ENCODE peak calls at places on chromosome X, in nine cellular contexts. One of them, this sample, is unnamed.
A peak's percentile ranks its signal among the peaks of the same experiment; 100 is the strongest.

GRCh38 chrX:123993326-123993725 is 31.8 kb downstream of the STAG2 start:
- DNase-seq in bronchial epithelial cell: peak; percentile 86
- DNase-seq in A549: no peak
- DNase-seq in NT2/D1: no peak
- DNase-seq in tibial nerve: no peak
- DNase-seq in left lung: no peak
- DNase-seq in adrenal gland: no peak
- DNase-seq in cardiac muscle cell: peak; percentile 57
- DNase-seq in hepatocyte: no peak
- DNase-seq in this sample: no peak

GRCh38 chrX:123108513-123109427 is 75.3 kb upstream of the GRIA3 start:
- DNase-seq in adrenal gland: no peak
- DNase-seq in cardiac muscle cell: no peak
- DNase-seq in NT2/D1: no peak
- DNase-seq in bronchial epithelial cell: peak; percentile 60
- DNase-seq in A549: no peak
- DNase-seq in tibial nerve: no peak
- DNase-seq in left lung: no peak
- DNase-seq in hepatocyte: no peak
- DNase-seq in this sample: no peak

GRCh38 chrX:112901821-112902732 is 61.4 kb upstream of the AMOT start:
- DNase-seq in tibial nerve: no peak
- DNase-seq in bronchial epithelial cell: no peak
- DNase-seq in hepatocyte: no peak
- DNase-seq in adrenal gland: no peak
- DNase-seq in NT2/D1: no peak
- DNase-seq in left lung: no peak
- DNase-seq in A549: no peak
- DNase-seq in cardiac muscle cell: no peak
- DNase-seq in this sample: no peak

GRCh38 chrX:136541294-136541693 is 9.3 kb downstream of the VGLL1 start:
- DNase-seq in adrenal gland: no peak
- DNase-seq in bronchial epithelial cell: no peak
- DNase-seq in left lung: no peak
- DNase-seq in NT2/D1: no peak
- DNase-seq in hepatocyte: peak; percentile 9
- DNase-seq in cardiac muscle cell: peak; percentile 39
- DNase-seq in A549: no peak
- DNase-seq in tibial nerve: no peak
- DNase-seq in this sample: no peak

GRCh38 chrX:29478336-29479069 is 736.9 kb upstream of the MAGEB2 start:
- DNase-seq in cardiac muscle cell: peak; percentile 55
- DNase-seq in A549: peak; percentile 25
- DNase-seq in bronchial epithelial cell: peak; percentile 0
- DNase-seq in adrenal gland: peak; percentile 49
- DNase-seq in hepatocyte: peak; percentile 54
- DNase-seq in left lung: no peak
- DNase-seq in tibial nerve: no peak
- DNase-seq in NT2/D1: peak; percentile 38
- DNase-seq in this sample: peak; percentile 13

GRCh38 chrX:96002401-96002800 is 682.2 kb upstream of the DIAPH2 start:
- DNase-seq in left lung: no peak
- DNase-seq in bronchial epithelial cell: no peak
- DNase-seq in cardiac muscle cell: peak; percentile 3
- DNase-seq in hepatocyte: no peak
- DNase-seq in A549: no peak
- DNase-seq in tibial nerve: no peak
- DNase-seq in NT2/D1: no peak
- DNase-seq in adrenal gland: no peak
- DNase-seq in this sample: no peak

GRCh38 chrX:1595711-1596060 is 4.3 kb downstream of the AKAP17A start:
- DNase-seq in NT2/D1: no peak
- DNase-seq in hepatocyte: no peak
- DNase-seq in A549: no peak
- DNase-seq in left lung: no peak
- DNase-seq in adrenal gland: peak; percentile 39
- DNase-seq in tibial nerve: no peak
- DNase-seq in bronchial epithelial cell: no peak
- DNase-seq in cardiac muscle cell: no peak
- DNase-seq in this sample: no peak

GRCh38 chrX:53249387-53250042 is 24.5 kb upstream of the KDM5C start:
- DNase-seq in left lung: no peak
- DNase-seq in NT2/D1: no peak
- DNase-seq in hepatocyte: no peak
- DNase-seq in cardiac muscle cell: peak; percentile 12
- DNase-seq in A549: no peak
- DNase-seq in tibial nerve: no peak
- DNase-seq in bronchial epithelial cell: no peak
- DNase-seq in adrenal gland: no peak
- DNase-seq in this sample: no peak

GRCh38 chrX:151889451-151889850 is 23.2 kb upstream of the MAGEA4 start:
- DNase-seq in cardiac muscle cell: no peak
- DNase-seq in A549: no peak
- DNase-seq in left lung: no peak
- DNase-seq in NT2/D1: no peak
- DNase-seq in adrenal gland: no peak
- DNase-seq in hepatocyte: peak; percentile 29
- DNase-seq in tibial nerve: no peak
- DNase-seq in bronchial epithelial cell: no peak
- DNase-seq in this sample: no peak

GRCh38 chrX:24347871-24348270 is 12.6 kb upstream of the SUPT20HL1 start:
- DNase-seq in bronchial epithelial cell: no peak
- DNase-seq in tibial nerve: no peak
- DNase-seq in A549: no peak
- DNase-seq in NT2/D1: no peak
- DNase-seq in left lung: no peak
- DNase-seq in cardiac muscle cell: peak; percentile 48
- DNase-seq in adrenal gland: no peak
- DNase-seq in hepatocyte: peak; percentile 44
- DNase-seq in this sample: no peak

DNA sequence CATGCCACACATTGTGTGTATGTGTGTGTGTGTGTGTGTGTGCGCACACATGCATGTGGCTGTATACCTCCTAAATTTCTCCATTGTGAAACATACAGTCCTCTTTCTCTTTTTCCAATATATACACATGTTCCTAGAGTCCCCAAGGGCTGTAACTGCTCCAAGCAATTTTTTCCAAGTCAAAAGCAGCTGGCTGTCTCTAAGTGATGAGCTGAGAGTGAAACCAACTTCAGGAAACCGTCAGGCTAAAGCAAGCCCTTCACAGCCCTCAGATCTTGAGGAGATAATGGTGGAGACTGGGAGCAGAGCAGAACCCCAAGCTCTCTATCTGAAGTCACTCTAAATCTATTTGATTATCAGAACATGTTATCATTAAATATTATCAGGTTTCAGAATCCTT is 496.1 kb upstream of the DIPK2B start:
- DNase-seq in A549: no peak
- DNase-seq in cardiac muscle cell: no peak
- DNase-seq in left lung: no peak
- DNase-seq in hepatocyte: no peak
- DNase-seq in bronchial epithelial cell: no peak
- DNase-seq in tibial nerve: no peak
- DNase-seq in NT2/D1: no peak
- DNase-seq in adrenal gland: no peak
- DNase-seq in this sample: no peak
- H3K4me3 ChIP-seq in A549: no peak overlapping the region
- H3K4me3 ChIP-seq in cardiac muscle cell: no peak overlapping the region
- H3K4me3 ChIP-seq in left lung: no peak overlapping the region
- H3K4me3 ChIP-seq in hepatocyte: no peak overlapping the region
- H3K4me3 ChIP-seq in bronchial epithelial cell: no peak overlapping the region
- H3K4me3 ChIP-seq in tibial nerve: no peak overlapping the region
- H3K4me3 ChIP-seq in NT2/D1: no peak overlapping the region
- H3K4me3 ChIP-seq in adrenal gland: no peak overlapping the region
- H3K4me3 ChIP-seq in this sample: no peak overlapping the region

GRCh38 chrX:130895299-130895698 is 7.7 kb downstream of the ENOX2 start:
- DNase-seq in A549: no peak
- DNase-seq in NT2/D1: no peak
- DNase-seq in hepatocyte: no peak
- DNase-seq in adrenal gland: no peak
- DNase-seq in tibial nerve: no peak
- DNase-seq in bronchial epithelial cell: no peak
- DNase-seq in cardiac muscle cell: peak; percentile 80
- DNase-seq in left lung: no peak
- DNase-seq in this sample: no peak

GRCh38 chrX:130893356-130894085 is 9.5 kb downstream of the ENOX2 start:
- DNase-seq in hepatocyte: no peak
- DNase-seq in left lung: no peak
- DNase-seq in cardiac muscle cell: peak; percentile 81
- DNase-seq in adrenal gland: peak; percentile 48
- DNase-seq in tibial nerve: no peak
- DNase-seq in bronchial epithelial cell: no peak
- DNase-seq in NT2/D1: no peak
- DNase-seq in A549: no peak
- DNase-seq in this sample: no peak

GRCh38 chrX:130896026-130896425 is 7.0 kb downstream of the ENOX2 start:
- DNase-seq in NT2/D1: no peak
- DNase-seq in cardiac muscle cell: peak; percentile 56
- DNase-seq in tibial nerve: peak; percentile 13
- DNase-seq in bronchial epithelial cell: no peak
- DNase-seq in adrenal gland: peak; percentile 56
- DNase-seq in hepatocyte: peak; percentile 12
- DNase-seq in A549: no peak
- DNase-seq in left lung: no peak
- DNase-seq in this sample: no peak

GRCh38 chrX:130902446-130902782 is 595 bp downstream of the ENOX2 start:
- DNase-seq in NT2/D1: no peak
- DNase-seq in bronchial epithelial cell: peak; percentile 3
- DNase-seq in adrenal gland: no peak
- DNase-seq in tibial nerve: no peak
- DNase-seq in cardiac muscle cell: no peak
- DNase-seq in hepatocyte: no peak
- DNase-seq in left lung: no peak
- DNase-seq in A549: peak; percentile 10
- DNase-seq in this sample: no peak

GRCh38 chrX:130896816-130897508 is 6.0 kb downstream of the ENOX2 start:
- DNase-seq in adrenal gland: no peak
- DNase-seq in NT2/D1: no peak
- DNase-seq in cardiac muscle cell: peak; percentile 72
- DNase-seq in A549: no peak
- DNase-seq in left lung: no peak
- DNase-seq in hepatocyte: no peak
- DNase-seq in tibial nerve: no peak
- DNase-seq in bronchial epithelial cell: no peak
- DNase-seq in this sample: no peak
- H3K4me3 ChIP-seq in adrenal gland: no peak overlapping the region
- H3K4me3 ChIP-seq in NT2/D1: no peak overlapping the region
- H3K4me3 ChIP-seq in cardiac muscle cell: no peak overlapping the region
- H3K4me3 ChIP-seq in A549: no peak overlapping the region
- H3K4me3 ChIP-seq in left lung: no peak overlapping the region
- H3K4me3 ChIP-seq in hepatocyte: no peak overlapping the region
- H3K4me3 ChIP-seq in tibial nerve: no peak overlapping the region
- H3K4me3 ChIP-seq in bronchial epithelial cell: no peak overlapping the region
- H3K4me3 ChIP-seq in this sample: no peak overlapping the region

GRCh38 chrX:15914486-15914885 is 59.9 kb upstream of the AP1S2 start:
- DNase-seq in adrenal gland: no peak
- DNase-seq in NT2/D1: no peak
- DNase-seq in bronchial epithelial cell: no peak
- DNase-seq in cardiac muscle cell: no peak
- DNase-seq in tibial nerve: no peak
- DNase-seq in hepatocyte: no peak
- DNase-seq in left lung: no peak
- DNase-seq in A549: no peak
- DNase-seq in this sample: no peak
- H3K4me3 ChIP-seq in adrenal gland: no peak overlapping the region
- H3K4me3 ChIP-seq in NT2/D1: no peak overlapping the region
- H3K4me3 ChIP-seq in bronchial epithelial cell: no peak overlapping the region
- H3K4me3 ChIP-seq in cardiac muscle cell: no peak overlapping the region
- H3K4me3 ChIP-seq in tibial nerve: no peak overlapping the region
- H3K4me3 ChIP-seq in hepatocyte: no peak overlapping the region
- H3K4me3 ChIP-seq in left lung: no peak overlapping the region
- H3K4me3 ChIP-seq in A549: no peak overlapping the region
- H3K4me3 ChIP-seq in this sample: no peak overlapping the region

GRCh38 chrX:153728095-153728494 is 3.4 kb downstream of the ABCD1 start:
- DNase-seq in NT2/D1: no peak
- DNase-seq in adrenal gland: no peak
- DNase-seq in cardiac muscle cell: no peak
- DNase-seq in left lung: no peak
- DNase-seq in bronchial epithelial cell: no peak
- DNase-seq in A549: no peak
- DNase-seq in tibial nerve: no peak
- DNase-seq in hepatocyte: no peak
- DNase-seq in this sample: no peak

GRCh38 chrX:153725039-153725831 is 579 bp downstream of the ABCD1 start:
- DNase-seq in left lung: no peak
- DNase-seq in A549: no peak
- DNase-seq in tibial nerve: no peak
- DNase-seq in bronchial epithelial cell: no peak
- DNase-seq in hepatocyte: no peak
- DNase-seq in adrenal gland: no peak
- DNase-seq in cardiac muscle cell: no peak
- DNase-seq in NT2/D1: no peak
- DNase-seq in this sample: peak; percentile 32

GRCh38 chrX:153725832-153726285 is 1.2 kb downstream of the ABCD1 start:
- DNase-seq in hepatocyte: no peak
- DNase-seq in A549: no peak
- DNase-seq in cardiac muscle cell: no peak
- DNase-seq in adrenal gland: no peak
- DNase-seq in left lung: no peak
- DNase-seq in bronchial epithelial cell: no peak
- DNase-seq in tibial nerve: no peak
- DNase-seq in NT2/D1: no peak
- DNase-seq in this sample: no peak

GRCh38 chrX:153727108-153727931 is 2.7 kb downstream of the ABCD1 start:
- DNase-seq in tibial nerve: peak; percentile 8
- DNase-seq in cardiac muscle cell: peak; percentile 33
- DNase-seq in bronchial epithelial cell: no peak
- DNase-seq in hepatocyte: no peak
- DNase-seq in NT2/D1: no peak
- DNase-seq in A549: no peak
- DNase-seq in adrenal gland: peak; percentile 81
- DNase-seq in left lung: peak; percentile 52
- DNase-seq in this sample: peak; percentile 16

DNA sequence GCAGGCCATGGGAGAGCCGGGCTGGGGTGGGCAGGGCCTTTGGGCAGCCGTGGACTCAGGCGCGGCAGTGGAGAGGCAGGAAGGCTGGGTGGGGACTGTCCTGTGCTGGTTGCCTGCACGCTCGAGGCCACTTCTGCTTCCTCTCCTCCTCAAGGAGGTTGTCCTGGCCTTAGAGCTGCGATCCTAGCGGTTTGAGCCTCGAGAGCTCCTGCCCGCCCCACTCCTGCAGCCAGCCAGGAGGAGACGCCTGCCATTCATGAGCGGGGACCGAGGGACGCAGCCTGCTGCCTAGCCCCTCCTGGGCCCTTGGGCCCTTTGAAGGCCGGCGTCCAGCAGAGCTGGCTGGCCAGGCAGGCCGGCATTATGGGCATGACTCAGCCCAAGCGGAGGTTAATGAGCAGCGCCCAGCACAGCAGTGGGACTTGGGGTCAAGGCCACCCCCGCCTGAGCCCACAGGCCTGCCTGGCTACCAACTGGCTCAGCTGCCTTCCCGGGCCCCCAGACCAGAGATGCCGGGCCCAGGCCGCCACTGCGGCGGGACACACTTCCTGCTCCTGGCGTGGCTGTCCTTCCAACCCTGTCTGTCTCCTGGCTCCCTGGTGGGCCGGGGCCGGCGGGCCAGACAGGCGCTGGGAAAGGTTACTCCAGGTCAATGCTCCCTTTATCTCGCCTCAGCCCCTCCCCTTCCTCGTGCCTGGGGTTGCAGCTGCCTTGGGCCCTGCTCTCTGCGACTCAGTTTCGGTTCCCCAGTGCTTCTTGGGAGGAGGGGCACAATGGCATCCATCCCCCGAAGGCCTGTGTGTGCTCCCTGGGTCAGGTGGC is 1.8 kb downstream of the ABCD1 start:
- DNase-seq in hepatocyte: peak; percentile 63
- DNase-seq in adrenal gland: peak; percentile 88
- DNase-seq in NT2/D1: peak; percentile 57
- DNase-seq in tibial nerve: peak; percentile 43
- DNase-seq in left lung: peak; percentile 80
- DNase-seq in cardiac muscle cell: peak; percentile 51
- DNase-seq in bronchial epithelial cell: no peak
- DNase-seq in A549: no peak
- DNase-seq in this sample: peak; percentile 63
- H3K4me3 ChIP-seq in hepatocyte: no peak overlapping the region
- H3K4me3 ChIP-seq in adrenal gland: no peak overlapping the region
- H3K4me3 ChIP-seq in NT2/D1: peak overlapping the region; percentile 4
- H3K4me3 ChIP-seq in tibial nerve: no peak overlapping the region
- H3K4me3 ChIP-seq in left lung: no peak overlapping the region
- H3K4me3 ChIP-seq in cardiac muscle cell: no peak overlapping the region
- H3K4me3 ChIP-seq in bronchial epithelial cell: no peak overlapping the region
- H3K4me3 ChIP-seq in A549: no peak overlapping the region
- H3K4me3 ChIP-seq in this sample: peak overlapping the region; percentile 53

This sample was measured in HL-60.